ENCODE peak calls at places on chromosome 21, in six cellular contexts. C is heart left ventricle, S is prostate gland, Q is uterus, K is H54, N is HCT116. Y is an unnamed sample.

GRCh38 chr21:29155118-29155932 is 24.9 kb downstream of the MAP3K7CL start:
- DNase-seq in K (peak), Q (peak), C (peak), N (no peak), S (peak), Y (no peak)

GRCh38 chr21:35940074-35940927 is 120.0 kb downstream of the SETD4 start:
- DNase-seq in C (peak), N (peak), S (peak), Q (peak), K (peak), Y (peak)

GRCh38 chr21:14569868-14570267 is 23.8 kb upstream of the SAMSN1 start:
- DNase-seq in N (no peak), S (no peak), Q (no peak), C (no peak), K (no peak), Y (no peak)

GRCh38 chr21:41321211-41321907 is 4.8 kb downstream of the FAM3B start:
- DNase-seq in Q (no peak), C (no peak), S (no peak), K (no peak), N (no peak), Y (no peak)

GRCh38 chr21:36859744-36860501 is 106.5 kb downstream of the HLCS start:
- DNase-seq in N (no peak), K (peak), C (peak), S (no peak), Q (peak), Y (peak)

GRCh38 chr21:19076031-19076430 is 672.4 kb upstream of the TMPRSS15 start:
- DNase-seq in Q (no peak), C (no peak), K (no peak), S (no peak), N (no peak), Y (no peak)

GRCh38 chr21:15534450-15534886 is 195.3 kb upstream of the USP25 start:
- DNase-seq in N (no peak), Q (no peak), K (no peak), S (no peak), C (no peak), Y (no peak)

GRCh38 chr21:45330075-45330781 is 42.5 kb upstream of the POFUT2 start:
- DNase-seq in N (no peak), C (no peak), S (no peak), Q (peak), K (peak), Y (no peak)

GRCh38 chr21:20618878-20619277 is 379.3 kb upstream of the NCAM2 start:
- DNase-seq in S (no peak), K (no peak), C (no peak), N (no peak), Q (no peak), Y (no peak)

GRCh38 chr21:14752006-14752909 is 206.1 kb upstream of the SAMSN1 start:
- DNase-seq in K (no peak), Q (no peak), S (no peak), N (no peak), C (no peak), Y (peak)

GRCh38 chr21:33433425-33434114 is 30.4 kb downstream of the IFNGR2 start:
- DNase-seq in S (no peak), C (no peak), K (no peak), N (no peak), Q (no peak), Y (no peak)

GRCh38 chr21:45680215-45680614 is 36.7 kb downstream of the PCBP3 start:
- DNase-seq in Q (no peak), C (no peak), N (no peak), S (no peak), K (no peak), Y (no peak)

GRCh38 chr21:35329940-35330670 is 281.0 kb upstream of the RUNX1 start:
- DNase-seq in K (no peak), S (no peak), C (peak), Q (no peak), N (no peak), Y (no peak)

GRCh38 chr21:44497641-44498243 is 42.3 kb downstream of the KRTAP10-1 start:
- DNase-seq in N (no peak), K (no peak), C (no peak), S (no peak), Q (no peak), Y (no peak)

GRCh38 chr21:34807146-34807880 is 138.5 kb downstream of the CLIC6 start:
- DNase-seq in Q (no peak), C (no peak), S (no peak), K (peak), N (no peak), Y (peak)

GRCh38 chr21:14058566-14058965 is 152.2 kb downstream of the LIPI start:
- DNase-seq in S (no peak), N (no peak), Q (no peak), C (no peak), K (no peak), Y (no peak)

GRCh38 chr21:46077674-46078101 is 20.2 kb upstream of the COL6A2 start:
- DNase-seq in Q (peak), S (no peak), K (no peak), N (no peak), C (no peak), Y (no peak)

GRCh38 chr21:45502600-45502999 is 39.6 kb downstream of the SLC19A1 start:
- DNase-seq in C (peak), Q (no peak), K (no peak), N (no peak), S (no peak), Y (no peak)

GRCh38 chr21:27429612-27430361 is 462.9 kb upstream of the ADAMTS5 start:
- DNase-seq in N (no peak), C (peak), K (no peak), S (no peak), Q (peak), Y (no peak)

GRCh38 chr21:24118738-24119470 is 1488.4 kb downstream of the MRPL39 start:
- DNase-seq in K (no peak), Q (no peak), S (no peak), C (no peak), N (no peak), Y (no peak)

GRCh38 chr21:42013901-42014300 is 3.7 kb upstream of the ZBTB21 start:
- DNase-seq in Q (no peak), K (no peak), C (peak), N (no peak), S (no peak), Y (no peak)

GRCh38 chr21:28761709-28762356 is 230.8 kb downstream of the LTN1 start:
- DNase-seq in N (no peak), K (no peak), C (no peak), Q (no peak), S (no peak), Y (no peak)

GRCh38 chr21:43812957-43813730 is 23.8 kb downstream of the RRP1 start:
- DNase-seq in K (no peak), C (no peak), N (no peak), S (no peak), Q (no peak), Y (no peak)

GRCh38 chr21:17819114-17819877 is at the start of gene C21orf91:
- DNase-seq in N (peak), C (peak), Q (peak), S (peak), K (peak), Y (peak)
- TF ChIP-seq POLR2A in N (peak), C (peak), Q (peak), S (peak), K (peak), Y (peak)

DNA sequence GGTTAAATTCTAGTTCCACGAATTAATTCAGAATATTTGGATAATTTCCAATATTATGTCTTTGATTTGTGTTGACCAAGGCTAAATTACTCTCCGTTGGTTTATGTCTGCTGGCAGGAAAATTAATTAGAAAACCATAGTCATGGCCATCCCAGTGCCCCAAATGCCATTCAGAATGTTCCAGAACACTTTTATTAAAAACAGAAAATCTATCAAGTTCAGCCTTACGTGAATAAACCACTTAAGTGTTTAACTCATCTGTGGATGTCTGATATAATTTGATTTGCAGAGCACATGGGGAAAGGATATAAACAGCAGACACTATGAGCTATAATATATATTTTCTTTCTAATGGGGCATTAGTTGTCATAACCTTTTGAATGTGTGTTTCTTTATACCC is 480.7 kb downstream of the MRPL39 start:
- DNase-seq in N (no peak), S (no peak), Q (no peak), C (no peak), K (no peak), Y (no peak)
- TF ChIP-seq POLR2A in N (no peak), S (no peak), Q (no peak), C (no peak), K (no peak), Y (no peak)

GRCh38 chr21:38795475-38795874 is 10.3 kb upstream of the ETS2 start:
- DNase-seq in K (no peak), S (no peak), Q (no peak), N (no peak), C (no peak), Y (no peak)

GRCh38 chr21:38798081-38798480 is 7.6 kb upstream of the ETS2 start:
- DNase-seq in S (no peak), C (no peak), K (no peak), Q (no peak), N (no peak), Y (no peak)

GRCh38 chr21:38798481-38798882 is 7.2 kb upstream of the ETS2 start:
- DNase-seq in Q (no peak), K (peak), C (no peak), S (no peak), N (peak), Y (peak)

GRCh38 chr21:38796426-38796825 is 9.3 kb upstream of the ETS2 start:
- DNase-seq in K (no peak), S (no peak), N (no peak), Q (no peak), C (no peak), Y (no peak)

GRCh38 chr21:38797470-38797869 is 8.3 kb upstream of the ETS2 start:
- DNase-seq in S (no peak), N (peak), Q (no peak), C (no peak), K (no peak), Y (no peak)
- TF ChIP-seq POLR2A in S (no peak), N (no peak), Q (no peak), C (no peak), K (no peak), Y (no peak)

GRCh38 chr21:32411366-32412161 is 942 bp upstream of the EVA1C start:
- DNase-seq in Q (peak), C (peak), K (peak), S (peak), N (no peak), Y (peak)
- TF ChIP-seq POLR2A in Q (peak), C (peak), K (peak), S (peak), N (peak), Y (peak)

GRCh38 chr21:38987551-38988210 is 182.0 kb downstream of the ETS2 start:
- DNase-seq in S (no peak), K (no peak), Q (no peak), N (no peak), C (no peak), Y (peak)

GRCh38 chr21:38984982-38985422 is 179.3 kb downstream of the ETS2 start:
- DNase-seq in S (no peak), K (peak), N (no peak), Q (no peak), C (no peak), Y (peak)

GRCh38 chr21:38986460-38987395 is 181.0 kb downstream of the ETS2 start:
- DNase-seq in N (no peak), K (no peak), Q (no peak), S (no peak), C (no peak), Y (peak)

GRCh38 chr21:38984568-38984967 is 178.8 kb downstream of the ETS2 start:
- DNase-seq in Q (no peak), S (no peak), C (no peak), N (no peak), K (no peak), Y (no peak)

DNA sequence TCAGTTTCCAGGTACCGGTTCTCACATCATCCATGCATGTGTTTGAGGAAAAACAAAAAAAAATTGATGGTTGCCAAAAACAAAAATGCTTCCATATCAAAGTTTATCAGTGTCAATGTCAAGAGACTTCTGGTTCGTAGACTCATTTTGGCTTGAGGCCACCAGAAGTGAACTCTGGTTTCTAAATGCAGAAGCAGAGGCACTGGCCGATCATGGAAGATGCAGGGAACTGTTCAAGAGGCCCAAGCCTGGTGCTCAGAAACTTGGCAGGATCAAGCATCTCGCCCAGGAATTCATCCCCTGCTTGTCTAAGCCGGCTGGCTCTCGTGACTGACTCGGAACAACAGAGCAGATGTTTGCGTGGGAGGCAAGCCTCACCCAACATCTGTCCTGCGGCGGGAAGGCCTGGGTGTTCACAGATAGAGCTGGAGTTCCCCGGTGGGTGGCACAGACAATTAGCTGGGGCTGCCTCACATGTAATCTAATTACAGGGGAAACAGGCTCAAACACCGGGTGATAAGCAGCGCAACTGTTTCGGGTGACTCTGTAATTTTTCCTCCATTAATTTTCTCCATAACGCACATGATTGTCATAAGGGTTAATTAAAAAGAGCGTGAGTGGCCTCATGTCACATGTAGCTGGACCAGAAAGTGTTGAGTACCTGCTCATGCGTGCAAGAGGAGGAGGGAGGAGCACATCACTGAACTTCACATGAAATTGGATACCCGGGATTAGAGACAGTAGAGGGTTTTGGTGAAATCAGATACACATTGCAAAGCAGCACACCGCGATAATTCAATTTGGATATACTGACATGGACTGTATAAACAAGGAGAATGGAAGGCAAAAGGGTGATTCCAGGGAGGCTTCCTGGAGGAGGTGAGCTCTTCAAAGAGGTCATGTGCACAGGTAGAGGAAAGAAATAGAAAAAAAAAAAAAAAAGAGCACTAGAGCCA is 180.0 kb downstream of the ETS2 start:
- DNase-seq in N (no peak), K (peak), S (peak), Q (peak), C (peak), Y (peak)
- TF ChIP-seq POLR2A in N (no peak), K (no peak), S (no peak), Q (no peak), C (no peak), Y (peak)